ENCODE peak calls at places on chromosome 1, in four cellular contexts. One of them, this sample, is unnamed.

GRCh38 chr1:187876775-187877174 is 1048.0 kb downstream of the PLA2G4A start:
- DNase-seq in CD8-positive, alpha-beta T cell: no peak
- DNase-seq in breast epithelium: no peak
- DNase-seq in OCI-LY7: no peak
- DNase-seq in this sample: no peak

GRCh38 chr1:244254467-244254866 is 197.2 kb downstream of the ADSS2 start:
- DNase-seq in breast epithelium: no peak
- DNase-seq in OCI-LY7: no peak
- DNase-seq in CD8-positive, alpha-beta T cell: no peak
- DNase-seq in this sample: no peak

GRCh38 chr1:16324456-16324890 is 27.8 kb downstream of the FBXO42 start:
- DNase-seq in breast epithelium: no peak
- DNase-seq in OCI-LY7: no peak
- DNase-seq in CD8-positive, alpha-beta T cell: no peak
- DNase-seq in this sample: peak

GRCh38 chr1:67347688-67348472 is 40.2 kb downstream of the IL12RB2 start:
- DNase-seq in CD8-positive, alpha-beta T cell: no peak
- DNase-seq in breast epithelium: no peak
- DNase-seq in OCI-LY7: peak
- DNase-seq in this sample: no peak

GRCh38 chr1:2979191-2980072 is 41.8 kb upstream of the ACTRT2 start:
- DNase-seq in OCI-LY7: no peak
- DNase-seq in CD8-positive, alpha-beta T cell: peak
- DNase-seq in breast epithelium: no peak
- DNase-seq in this sample: no peak

GRCh38 chr1:234607091-234608025 is 2.6 kb downstream of the IRF2BP2 start:
- DNase-seq in OCI-LY7: no peak
- DNase-seq in breast epithelium: no peak
- DNase-seq in CD8-positive, alpha-beta T cell: peak
- DNase-seq in this sample: no peak

GRCh38 chr1:167683641-167684502 is 37.9 kb upstream of the MPZL1 start:
- DNase-seq in breast epithelium: peak
- DNase-seq in OCI-LY7: no peak
- DNase-seq in CD8-positive, alpha-beta T cell: no peak
- DNase-seq in this sample: peak

GRCh38 chr1:25049190-25049589 is 119.1 kb upstream of the RUNX3 start:
- DNase-seq in CD8-positive, alpha-beta T cell: no peak
- DNase-seq in breast epithelium: no peak
- DNase-seq in OCI-LY7: no peak
- DNase-seq in this sample: no peak

GRCh38 chr1:159941867-159942560 is 3.4 kb downstream of the IGSF9 start:
- DNase-seq in breast epithelium: no peak
- DNase-seq in OCI-LY7: no peak
- DNase-seq in CD8-positive, alpha-beta T cell: no peak
- DNase-seq in this sample: no peak

GRCh38 chr1:14615539-14616218 is 17.2 kb downstream of the KAZN start:
- DNase-seq in breast epithelium: no peak
- DNase-seq in OCI-LY7: no peak
- DNase-seq in CD8-positive, alpha-beta T cell: no peak
- DNase-seq in this sample: no peak

GRCh38 chr1:201149400-201149799 is 4.9 kb downstream of the TMEM9 start:
- DNase-seq in CD8-positive, alpha-beta T cell: no peak
- DNase-seq in OCI-LY7: peak
- DNase-seq in breast epithelium: no peak
- DNase-seq in this sample: no peak

GRCh38 chr1:169739980-169740379 is 6.1 kb upstream of the SELE start:
- DNase-seq in breast epithelium: no peak
- DNase-seq in CD8-positive, alpha-beta T cell: no peak
- DNase-seq in OCI-LY7: no peak
- DNase-seq in this sample: no peak

GRCh38 chr1:163060343-163061007 is 8.7 kb upstream of the RGS4 start:
- DNase-seq in breast epithelium: no peak
- DNase-seq in OCI-LY7: no peak
- DNase-seq in CD8-positive, alpha-beta T cell: no peak
- DNase-seq in this sample: no peak

GRCh38 chr1:202130275-202130646 is 7.5 kb downstream of the GPR37L1 start:
- DNase-seq in OCI-LY7: no peak
- DNase-seq in breast epithelium: peak
- DNase-seq in CD8-positive, alpha-beta T cell: no peak
- DNase-seq in this sample: no peak

GRCh38 chr1:5598824-5599395 is 393.3 kb downstream of the NPHP4 start:
- DNase-seq in OCI-LY7: no peak
- DNase-seq in breast epithelium: no peak
- DNase-seq in CD8-positive, alpha-beta T cell: no peak
- DNase-seq in this sample: no peak

GRCh38 chr1:92992066-92992465 is 30.8 kb upstream of the DIPK1A start:
- DNase-seq in CD8-positive, alpha-beta T cell: no peak
- DNase-seq in breast epithelium: no peak
- DNase-seq in OCI-LY7: no peak
- DNase-seq in this sample: no peak

GRCh38 chr1:226082959-226083302 is 20.4 kb downstream of the H3-3A start:
- DNase-seq in breast epithelium: peak
- DNase-seq in OCI-LY7: peak
- DNase-seq in CD8-positive, alpha-beta T cell: no peak
- DNase-seq in this sample: no peak

GRCh38 chr1:91929246-91929645 is 20.0 kb upstream of the BRDT start:
- DNase-seq in OCI-LY7: no peak
- DNase-seq in breast epithelium: no peak
- DNase-seq in CD8-positive, alpha-beta T cell: no peak
- DNase-seq in this sample: no peak

GRCh38 chr1:203216274-203217138 is 13.0 kb downstream of the CHIT1 start:
- DNase-seq in breast epithelium: no peak
- DNase-seq in OCI-LY7: peak
- DNase-seq in CD8-positive, alpha-beta T cell: peak
- DNase-seq in this sample: peak

GRCh38 chr1:162910161-162910560 is 49.2 kb upstream of the CCDC190 start:
- DNase-seq in breast epithelium: no peak
- DNase-seq in OCI-LY7: no peak
- DNase-seq in CD8-positive, alpha-beta T cell: no peak
- DNase-seq in this sample: no peak

GRCh38 chr1:235417101-235417697 is 50.0 kb downstream of the TBCE start:
- DNase-seq in OCI-LY7: peak
- DNase-seq in breast epithelium: peak
- DNase-seq in CD8-positive, alpha-beta T cell: peak
- DNase-seq in this sample: peak

GRCh38 chr1:29179641-29180184 is 2.0 kb downstream of the SRSF4 start:
- DNase-seq in OCI-LY7: no peak
- DNase-seq in breast epithelium: no peak
- DNase-seq in CD8-positive, alpha-beta T cell: no peak
- DNase-seq in this sample: no peak

GRCh38 chr1:78277253-78277652 is 213.5 kb upstream of the PTGFR start:
- DNase-seq in CD8-positive, alpha-beta T cell: no peak
- DNase-seq in OCI-LY7: no peak
- DNase-seq in breast epithelium: no peak
- DNase-seq in this sample: no peak

GRCh38 chr1:198042168-198042567 is 114.6 kb upstream of the NEK7 start:
- DNase-seq in breast epithelium: no peak
- DNase-seq in CD8-positive, alpha-beta T cell: no peak
- DNase-seq in OCI-LY7: no peak
- DNase-seq in this sample: no peak

GRCh38 chr1:39917825-39918224 is 16.1 kb upstream of the MYCL start:
- DNase-seq in OCI-LY7: no peak
- DNase-seq in CD8-positive, alpha-beta T cell: no peak
- DNase-seq in breast epithelium: no peak
- DNase-seq in this sample: no peak
- TF ChIP-seq CTCF in OCI-LY7: no peak
- TF ChIP-seq CTCF in CD8-positive, alpha-beta T cell: no peak
- TF ChIP-seq CTCF in breast epithelium: no peak
- TF ChIP-seq CTCF in this sample: peak

GRCh38 chr1:9576903-9577302 is 11.8 kb upstream of the TMEM201 start:
- DNase-seq in breast epithelium: no peak
- DNase-seq in OCI-LY7: no peak
- DNase-seq in CD8-positive, alpha-beta T cell: no peak
- DNase-seq in this sample: no peak

GRCh38 chr1:9577423-9577822 is 11.3 kb upstream of the TMEM201 start:
- DNase-seq in CD8-positive, alpha-beta T cell: no peak
- DNase-seq in breast epithelium: no peak
- DNase-seq in OCI-LY7: no peak
- DNase-seq in this sample: no peak

DNA sequence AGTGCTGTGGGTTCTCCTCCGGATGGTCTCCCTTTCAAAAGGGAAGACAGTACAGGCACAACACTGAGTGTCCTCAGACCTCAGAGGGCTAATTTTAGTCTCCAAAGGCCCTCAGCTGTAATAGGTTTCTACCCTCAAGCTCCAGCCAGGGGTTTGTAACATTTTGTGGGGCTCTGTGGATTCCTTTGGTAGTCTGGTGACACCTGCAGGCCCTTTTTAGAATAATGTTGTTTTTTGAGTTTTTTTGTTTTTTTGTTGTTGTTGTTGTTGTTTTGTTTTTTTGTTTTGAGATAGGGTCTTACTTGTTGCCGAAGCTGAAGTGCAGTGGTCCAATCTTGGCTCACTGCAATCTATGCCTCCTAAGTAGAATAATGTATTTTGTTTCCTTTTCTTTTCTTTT is 15.0 kb upstream of the TMEM201 start:
- DNase-seq in breast epithelium: no peak
- DNase-seq in OCI-LY7: peak
- DNase-seq in CD8-positive, alpha-beta T cell: no peak
- DNase-seq in this sample: no peak
- TF ChIP-seq CTCF in breast epithelium: peak
- TF ChIP-seq CTCF in OCI-LY7: peak
- TF ChIP-seq CTCF in CD8-positive, alpha-beta T cell: no peak
- TF ChIP-seq CTCF in this sample: peak

DNA sequence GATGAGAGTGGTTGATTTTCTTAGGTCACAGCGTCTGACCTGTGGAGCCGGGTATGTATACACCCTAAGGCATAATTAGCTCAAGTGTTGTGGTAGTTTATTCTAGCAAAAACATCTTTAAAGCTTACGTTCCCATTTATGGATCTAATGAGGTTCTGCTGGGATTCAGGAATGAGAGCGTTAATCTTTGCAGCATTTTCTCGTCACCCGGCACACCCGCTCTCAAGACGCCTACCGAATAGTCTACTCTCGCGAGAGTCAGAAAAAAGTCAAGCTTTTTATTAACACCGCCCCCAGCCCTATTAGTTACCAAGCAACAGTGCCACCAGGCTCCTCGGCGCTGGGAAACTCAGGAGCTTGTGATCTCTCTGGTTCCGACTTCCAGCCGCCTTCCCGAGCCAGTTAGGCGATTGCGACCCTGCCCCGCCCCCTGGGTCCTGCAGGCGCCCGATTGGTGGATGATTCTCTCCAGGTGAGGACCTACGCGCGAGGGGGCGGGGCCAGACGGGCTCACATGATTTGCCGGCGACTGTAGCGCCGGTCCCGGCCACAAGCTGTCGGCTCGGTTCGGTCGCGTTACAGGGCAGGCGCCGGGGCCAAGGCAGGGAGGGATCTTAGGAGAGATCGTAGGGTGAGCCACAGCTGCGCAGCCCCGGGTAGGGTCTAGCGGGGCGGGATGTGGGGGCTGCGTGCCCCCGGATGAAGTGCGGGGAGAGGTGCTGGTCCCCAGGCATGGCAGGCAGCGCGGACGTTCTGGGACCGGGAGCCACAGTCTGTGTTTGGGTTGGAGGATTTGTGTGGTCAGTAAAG is at the start of gene PFKFB2:
- DNase-seq in breast epithelium: peak
- DNase-seq in OCI-LY7: peak
- DNase-seq in CD8-positive, alpha-beta T cell: peak
- DNase-seq in this sample: peak
- TF ChIP-seq CTCF in breast epithelium: peak
- TF ChIP-seq CTCF in OCI-LY7: peak
- TF ChIP-seq CTCF in CD8-positive, alpha-beta T cell: peak
- TF ChIP-seq CTCF in this sample: no peak

GRCh38 chr1:220221269-220221668 is 51.0 kb downstream of the RAB3GAP2 start:
- DNase-seq in OCI-LY7: no peak
- DNase-seq in CD8-positive, alpha-beta T cell: no peak
- DNase-seq in breast epithelium: no peak
- DNase-seq in this sample: no peak

GRCh38 chr1:220219865-220220698 is 52.2 kb downstream of the RAB3GAP2 start:
- DNase-seq in breast epithelium: no peak
- DNase-seq in CD8-positive, alpha-beta T cell: no peak
- DNase-seq in OCI-LY7: no peak
- DNase-seq in this sample: no peak

GRCh38 chr1:220213381-220213983 is 58.8 kb downstream of the RAB3GAP2 start:
- DNase-seq in CD8-positive, alpha-beta T cell: no peak
- DNase-seq in OCI-LY7: no peak
- DNase-seq in breast epithelium: no peak
- DNase-seq in this sample: no peak

GRCh38 chr1:220219136-220219442 is 53.2 kb downstream of the RAB3GAP2 start:
- DNase-seq in OCI-LY7: no peak
- DNase-seq in breast epithelium: no peak
- DNase-seq in CD8-positive, alpha-beta T cell: no peak
- DNase-seq in this sample: no peak

DNA sequence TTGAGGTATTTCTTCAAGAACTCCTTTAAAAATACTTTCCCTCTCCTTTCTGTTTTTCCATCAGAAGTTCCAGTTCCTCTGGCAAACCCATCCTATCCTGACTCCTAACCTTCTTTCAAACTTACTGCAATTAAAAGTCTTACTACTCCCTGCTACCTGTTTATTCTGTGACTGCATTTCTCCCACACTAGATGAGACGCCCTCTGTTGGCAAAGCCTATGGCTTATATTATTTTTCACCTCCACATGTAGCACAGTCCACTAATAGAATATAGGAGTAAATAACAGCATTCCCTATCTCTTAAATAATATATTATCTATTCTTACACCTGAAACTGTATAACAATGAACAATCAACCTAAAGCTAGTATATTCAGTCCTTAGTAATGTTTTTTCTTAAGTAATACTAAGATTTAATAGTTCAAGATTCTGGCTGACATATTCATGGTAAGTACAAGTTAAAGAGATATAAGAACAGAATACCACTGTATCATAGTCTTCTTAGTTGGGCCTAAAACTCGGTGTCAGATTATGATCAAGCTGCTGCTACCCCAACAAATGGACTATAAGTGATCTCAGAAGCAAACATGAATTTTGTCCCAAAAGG is 54.8 kb downstream of the RAB3GAP2 start:
- DNase-seq in OCI-LY7: peak
- DNase-seq in breast epithelium: no peak
- DNase-seq in CD8-positive, alpha-beta T cell: no peak
- DNase-seq in this sample: no peak
- TF ChIP-seq CTCF in OCI-LY7: peak
- TF ChIP-seq CTCF in breast epithelium: peak
- TF ChIP-seq CTCF in CD8-positive, alpha-beta T cell: no peak
- TF ChIP-seq CTCF in this sample: peak

DNA sequence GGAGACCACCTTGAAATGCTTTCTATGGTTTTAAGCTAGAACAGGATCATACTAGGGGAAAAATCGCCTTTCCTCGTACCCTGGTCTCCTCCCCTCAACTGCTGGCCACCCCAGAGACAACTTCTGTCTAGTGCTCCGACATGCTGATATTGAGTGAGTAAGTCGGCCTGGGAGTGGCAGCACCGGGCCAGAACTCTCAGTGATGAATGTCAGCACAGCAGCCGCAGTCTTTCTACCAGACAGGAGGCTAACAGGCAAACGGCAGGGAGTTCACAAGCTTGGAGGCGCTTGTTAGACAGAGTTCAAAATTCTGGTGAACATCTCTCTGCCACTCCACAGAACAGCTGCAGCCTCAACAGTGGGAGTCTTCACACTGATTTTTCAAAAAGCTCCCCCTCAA is 716.9 kb downstream of the ADGRL2 start:
- DNase-seq in OCI-LY7: no peak
- DNase-seq in breast epithelium: peak
- DNase-seq in CD8-positive, alpha-beta T cell: no peak
- DNase-seq in this sample: no peak
- TF ChIP-seq CTCF in OCI-LY7: no peak
- TF ChIP-seq CTCF in breast epithelium: no peak
- TF ChIP-seq CTCF in CD8-positive, alpha-beta T cell: no peak
- TF ChIP-seq CTCF in this sample: no peak

GRCh38 chr1:112716133-112716720 is 1.1 kb upstream of the PPM1J start:
- DNase-seq in OCI-LY7: peak
- DNase-seq in CD8-positive, alpha-beta T cell: peak
- DNase-seq in breast epithelium: peak
- DNase-seq in this sample: peak
- TF ChIP-seq CTCF in OCI-LY7: peak
- TF ChIP-seq CTCF in CD8-positive, alpha-beta T cell: peak
- TF ChIP-seq CTCF in breast epithelium: peak
- TF ChIP-seq CTCF in this sample: peak

This sample was measured in AG04450.